ENCODE peak calls at places on chromosomes 13 and 19, in ten cellular contexts. One of them, this sample, is unnamed.
A peak's percentile ranks its signal among the peaks of the same experiment; 100 is the strongest.

GRCh38 chr13:21511841-21512240 is 52.7 kb upstream of the ZDHHC20 start:
- DNase-seq in iris pigment epithelial cell: no peak
- DNase-seq in fibroblast of mammary gland: peak; percentile 33
- DNase-seq in NCI-H1436: no peak
- DNase-seq in stimulated activated CD4-positive, alpha-beta T cell treated with anti-CD3 and anti-CD28 coated beads, Interleukin-1b, Interleukin-23, amount 100 ng/mL, for 24 hours: no peak
- DNase-seq in CD4-positive, alpha-beta memory T cell: no peak
- DNase-seq in sigmoid colon: no peak
- DNase-seq in DMS 273 treated with DMSO at 0.1 percent for 48 hours: no peak
- DNase-seq in NCI-H1092: no peak
- DNase-seq in M059J: no peak
- DNase-seq in this sample: no peak

GRCh38 chr13:54367639-54368271 is 1339.1 kb downstream of the OLFM4 start:
- DNase-seq in iris pigment epithelial cell: no peak
- DNase-seq in fibroblast of mammary gland: no peak
- DNase-seq in NCI-H1436: no peak
- DNase-seq in stimulated activated CD4-positive, alpha-beta T cell treated with anti-CD3 and anti-CD28 coated beads, Interleukin-1b, Interleukin-23, amount 100 ng/mL, for 24 hours: no peak
- DNase-seq in CD4-positive, alpha-beta memory T cell: no peak
- DNase-seq in sigmoid colon: no peak
- DNase-seq in DMS 273 treated with DMSO at 0.1 percent for 48 hours: no peak
- DNase-seq in NCI-H1092: no peak
- DNase-seq in M059J: no peak
- DNase-seq in this sample: no peak

GRCh38 chr13:105177265-105177900 is 1358.1 kb downstream of the EFNB2 start:
- DNase-seq in iris pigment epithelial cell: peak; percentile 51
- DNase-seq in fibroblast of mammary gland: no peak
- DNase-seq in NCI-H1436: no peak
- DNase-seq in stimulated activated CD4-positive, alpha-beta T cell treated with anti-CD3 and anti-CD28 coated beads, Interleukin-1b, Interleukin-23, amount 100 ng/mL, for 24 hours: no peak
- DNase-seq in CD4-positive, alpha-beta memory T cell: no peak
- DNase-seq in sigmoid colon: no peak
- DNase-seq in DMS 273 treated with DMSO at 0.1 percent for 48 hours: no peak
- DNase-seq in NCI-H1092: no peak
- DNase-seq in M059J: peak; percentile 16
- DNase-seq in this sample: peak; percentile 37

GRCh38 chr13:51221674-51222509 is at the start of gene FAM124A:
- DNase-seq in iris pigment epithelial cell: peak; percentile 23
- DNase-seq in fibroblast of mammary gland: peak; percentile 27
- DNase-seq in NCI-H1436: peak; percentile 15
- DNase-seq in stimulated activated CD4-positive, alpha-beta T cell treated with anti-CD3 and anti-CD28 coated beads, Interleukin-1b, Interleukin-23, amount 100 ng/mL, for 24 hours: peak; percentile 25
- DNase-seq in CD4-positive, alpha-beta memory T cell: peak; percentile 17
- DNase-seq in sigmoid colon: peak; percentile 75
- DNase-seq in DMS 273 treated with DMSO at 0.1 percent for 48 hours: no peak
- DNase-seq in NCI-H1092: peak; percentile 13
- DNase-seq in M059J: peak; percentile 38
- DNase-seq in this sample: peak; percentile 59

GRCh38 chr19:49896863-49897621 is at the start of gene IL4I1:
- DNase-seq in iris pigment epithelial cell: no peak
- DNase-seq in fibroblast of mammary gland: no peak
- DNase-seq in NCI-H1436: no peak
- DNase-seq in stimulated activated CD4-positive, alpha-beta T cell treated with anti-CD3 and anti-CD28 coated beads, Interleukin-1b, Interleukin-23, amount 100 ng/mL, for 24 hours: no peak
- DNase-seq in CD4-positive, alpha-beta memory T cell: peak; percentile 84
- DNase-seq in sigmoid colon: no peak
- DNase-seq in DMS 273 treated with DMSO at 0.1 percent for 48 hours: no peak
- DNase-seq in NCI-H1092: no peak
- DNase-seq in M059J: peak; percentile 74
- DNase-seq in this sample: no peak

GRCh38 chr19:1074512-1075283 is 7.7 kb downstream of the ARHGAP45 start:
- DNase-seq in iris pigment epithelial cell: no peak
- DNase-seq in fibroblast of mammary gland: no peak
- DNase-seq in NCI-H1436: peak; percentile 93
- DNase-seq in stimulated activated CD4-positive, alpha-beta T cell treated with anti-CD3 and anti-CD28 coated beads, Interleukin-1b, Interleukin-23, amount 100 ng/mL, for 24 hours: peak; percentile 65
- DNase-seq in CD4-positive, alpha-beta memory T cell: peak; percentile 93
- DNase-seq in sigmoid colon: peak; percentile 87
- DNase-seq in DMS 273 treated with DMSO at 0.1 percent for 48 hours: peak; percentile 58
- DNase-seq in NCI-H1092: peak; percentile 78
- DNase-seq in M059J: no peak
- DNase-seq in this sample: peak; percentile 86

GRCh38 chr19:55251296-55252081 is 7.3 kb downstream of the PPP6R1 start:
- DNase-seq in iris pigment epithelial cell: peak; percentile 20
- DNase-seq in fibroblast of mammary gland: peak; percentile 36
- DNase-seq in NCI-H1436: no peak
- DNase-seq in stimulated activated CD4-positive, alpha-beta T cell treated with anti-CD3 and anti-CD28 coated beads, Interleukin-1b, Interleukin-23, amount 100 ng/mL, for 24 hours: no peak
- DNase-seq in CD4-positive, alpha-beta memory T cell: peak; percentile 21
- DNase-seq in sigmoid colon: no peak
- DNase-seq in DMS 273 treated with DMSO at 0.1 percent for 48 hours: no peak
- DNase-seq in NCI-H1092: no peak
- DNase-seq in M059J: peak; percentile 78
- DNase-seq in this sample: no peak

GRCh38 chr13:110575322-110576069 is 14.0 kb upstream of the RAB20 start:
- DNase-seq in iris pigment epithelial cell: no peak
- DNase-seq in fibroblast of mammary gland: peak; percentile 83
- DNase-seq in NCI-H1436: no peak
- DNase-seq in stimulated activated CD4-positive, alpha-beta T cell treated with anti-CD3 and anti-CD28 coated beads, Interleukin-1b, Interleukin-23, amount 100 ng/mL, for 24 hours: no peak
- DNase-seq in CD4-positive, alpha-beta memory T cell: no peak
- DNase-seq in sigmoid colon: no peak
- DNase-seq in DMS 273 treated with DMSO at 0.1 percent for 48 hours: no peak
- DNase-seq in NCI-H1092: no peak
- DNase-seq in M059J: peak; percentile 32
- DNase-seq in this sample: no peak

GRCh38 chr13:100796463-100796862 is 121.9 kb upstream of the TMTC4 start:
- DNase-seq in iris pigment epithelial cell: no peak
- DNase-seq in fibroblast of mammary gland: no peak
- DNase-seq in NCI-H1436: no peak
- DNase-seq in stimulated activated CD4-positive, alpha-beta T cell treated with anti-CD3 and anti-CD28 coated beads, Interleukin-1b, Interleukin-23, amount 100 ng/mL, for 24 hours: no peak
- DNase-seq in CD4-positive, alpha-beta memory T cell: no peak
- DNase-seq in sigmoid colon: no peak
- DNase-seq in DMS 273 treated with DMSO at 0.1 percent for 48 hours: no peak
- DNase-seq in NCI-H1092: no peak
- DNase-seq in M059J: no peak
- DNase-seq in this sample: no peak

GRCh38 chr13:49435992-49436391 is 7.9 kb downstream of the CAB39L start:
- DNase-seq in iris pigment epithelial cell: peak; percentile 58
- DNase-seq in fibroblast of mammary gland: peak; percentile 56
- DNase-seq in NCI-H1436: no peak
- DNase-seq in stimulated activated CD4-positive, alpha-beta T cell treated with anti-CD3 and anti-CD28 coated beads, Interleukin-1b, Interleukin-23, amount 100 ng/mL, for 24 hours: no peak
- DNase-seq in CD4-positive, alpha-beta memory T cell: no peak
- DNase-seq in sigmoid colon: no peak
- DNase-seq in DMS 273 treated with DMSO at 0.1 percent for 48 hours: no peak
- DNase-seq in NCI-H1092: no peak
- DNase-seq in M059J: no peak
- DNase-seq in this sample: no peak

GRCh38 chr13:47175172-47175806 is 278.4 kb upstream of the HTR2A start:
- DNase-seq in iris pigment epithelial cell: peak; percentile 71
- DNase-seq in fibroblast of mammary gland: peak; percentile 96
- DNase-seq in NCI-H1436: no peak
- DNase-seq in stimulated activated CD4-positive, alpha-beta T cell treated with anti-CD3 and anti-CD28 coated beads, Interleukin-1b, Interleukin-23, amount 100 ng/mL, for 24 hours: no peak
- DNase-seq in CD4-positive, alpha-beta memory T cell: no peak
- DNase-seq in sigmoid colon: no peak
- DNase-seq in DMS 273 treated with DMSO at 0.1 percent for 48 hours: no peak
- DNase-seq in NCI-H1092: no peak
- DNase-seq in M059J: peak; percentile 80
- DNase-seq in this sample: no peak

GRCh38 chr19:3670796-3671679 is 29.2 kb downstream of the PIP5K1C start:
- DNase-seq in iris pigment epithelial cell: peak; percentile 76
- DNase-seq in fibroblast of mammary gland: peak; percentile 80
- DNase-seq in NCI-H1436: no peak
- DNase-seq in stimulated activated CD4-positive, alpha-beta T cell treated with anti-CD3 and anti-CD28 coated beads, Interleukin-1b, Interleukin-23, amount 100 ng/mL, for 24 hours: no peak
- DNase-seq in CD4-positive, alpha-beta memory T cell: no peak
- DNase-seq in sigmoid colon: peak; percentile 93
- DNase-seq in DMS 273 treated with DMSO at 0.1 percent for 48 hours: no peak
- DNase-seq in NCI-H1092: no peak
- DNase-seq in M059J: no peak
- DNase-seq in this sample: no peak

GRCh38 chr19:48332351-48332661 is 7.0 kb downstream of the EMP3 start:
- DNase-seq in iris pigment epithelial cell: no peak
- DNase-seq in fibroblast of mammary gland: no peak
- DNase-seq in NCI-H1436: no peak
- DNase-seq in stimulated activated CD4-positive, alpha-beta T cell treated with anti-CD3 and anti-CD28 coated beads, Interleukin-1b, Interleukin-23, amount 100 ng/mL, for 24 hours: no peak
- DNase-seq in CD4-positive, alpha-beta memory T cell: no peak
- DNase-seq in sigmoid colon: no peak
- DNase-seq in DMS 273 treated with DMSO at 0.1 percent for 48 hours: no peak
- DNase-seq in NCI-H1092: no peak
- DNase-seq in M059J: no peak
- DNase-seq in this sample: no peak

GRCh38 chr19:13849991-13850909 is 26.7 kb upstream of the NANOS3 start:
- DNase-seq in iris pigment epithelial cell: peak; percentile 61
- DNase-seq in fibroblast of mammary gland: peak; percentile 62
- DNase-seq in NCI-H1436: peak; percentile 67
- DNase-seq in stimulated activated CD4-positive, alpha-beta T cell treated with anti-CD3 and anti-CD28 coated beads, Interleukin-1b, Interleukin-23, amount 100 ng/mL, for 24 hours: no peak
- DNase-seq in CD4-positive, alpha-beta memory T cell: peak; percentile 59
- DNase-seq in sigmoid colon: peak; percentile 93
- DNase-seq in DMS 273 treated with DMSO at 0.1 percent for 48 hours: peak; percentile 20
- DNase-seq in NCI-H1092: peak; percentile 70
- DNase-seq in M059J: peak; percentile 74
- DNase-seq in this sample: peak; percentile 58

GRCh38 chr19:39499082-39499642 is 415 bp downstream of the DLL3 start:
- DNase-seq in iris pigment epithelial cell: peak; percentile 23
- DNase-seq in fibroblast of mammary gland: no peak
- DNase-seq in NCI-H1436: peak; percentile 29
- DNase-seq in stimulated activated CD4-positive, alpha-beta T cell treated with anti-CD3 and anti-CD28 coated beads, Interleukin-1b, Interleukin-23, amount 100 ng/mL, for 24 hours: no peak
- DNase-seq in CD4-positive, alpha-beta memory T cell: no peak
- DNase-seq in sigmoid colon: no peak
- DNase-seq in DMS 273 treated with DMSO at 0.1 percent for 48 hours: no peak
- DNase-seq in NCI-H1092: no peak
- DNase-seq in M059J: no peak
- DNase-seq in this sample: no peak

GRCh38 chr19:45446944-45447343 is 20.9 kb upstream of the FOSB start:
- DNase-seq in iris pigment epithelial cell: no peak
- DNase-seq in fibroblast of mammary gland: no peak
- DNase-seq in NCI-H1436: no peak
- DNase-seq in stimulated activated CD4-positive, alpha-beta T cell treated with anti-CD3 and anti-CD28 coated beads, Interleukin-1b, Interleukin-23, amount 100 ng/mL, for 24 hours: no peak
- DNase-seq in CD4-positive, alpha-beta memory T cell: no peak
- DNase-seq in sigmoid colon: no peak
- DNase-seq in DMS 273 treated with DMSO at 0.1 percent for 48 hours: peak; percentile 42
- DNase-seq in NCI-H1092: no peak
- DNase-seq in M059J: no peak
- DNase-seq in this sample: peak; percentile 46

GRCh38 chr13:34462843-34463242 is 479.2 kb upstream of the NBEA start:
- DNase-seq in iris pigment epithelial cell: peak; percentile 36
- DNase-seq in fibroblast of mammary gland: peak; percentile 59
- DNase-seq in NCI-H1436: no peak
- DNase-seq in stimulated activated CD4-positive, alpha-beta T cell treated with anti-CD3 and anti-CD28 coated beads, Interleukin-1b, Interleukin-23, amount 100 ng/mL, for 24 hours: no peak
- DNase-seq in CD4-positive, alpha-beta memory T cell: no peak
- DNase-seq in sigmoid colon: no peak
- DNase-seq in DMS 273 treated with DMSO at 0.1 percent for 48 hours: no peak
- DNase-seq in NCI-H1092: no peak
- DNase-seq in M059J: peak; percentile 90
- DNase-seq in this sample: no peak

GRCh38 chr19:686589-687297 is 8.5 kb downstream of the PRSS57 start:
- DNase-seq in iris pigment epithelial cell: no peak
- DNase-seq in fibroblast of mammary gland: no peak
- DNase-seq in NCI-H1436: no peak
- DNase-seq in stimulated activated CD4-positive, alpha-beta T cell treated with anti-CD3 and anti-CD28 coated beads, Interleukin-1b, Interleukin-23, amount 100 ng/mL, for 24 hours: no peak
- DNase-seq in CD4-positive, alpha-beta memory T cell: no peak
- DNase-seq in sigmoid colon: no peak
- DNase-seq in DMS 273 treated with DMSO at 0.1 percent for 48 hours: no peak
- DNase-seq in NCI-H1092: no peak
- DNase-seq in M059J: no peak
- DNase-seq in this sample: no peak

GRCh38 chr13:34941436-34941834 is 635 bp upstream of the NBEA start:
- DNase-seq in iris pigment epithelial cell: no peak
- DNase-seq in fibroblast of mammary gland: no peak
- DNase-seq in NCI-H1436: no peak
- DNase-seq in stimulated activated CD4-positive, alpha-beta T cell treated with anti-CD3 and anti-CD28 coated beads, Interleukin-1b, Interleukin-23, amount 100 ng/mL, for 24 hours: no peak
- DNase-seq in CD4-positive, alpha-beta memory T cell: no peak
- DNase-seq in sigmoid colon: no peak
- DNase-seq in DMS 273 treated with DMSO at 0.1 percent for 48 hours: no peak
- DNase-seq in NCI-H1092: no peak
- DNase-seq in M059J: no peak
- DNase-seq in this sample: no peak

GRCh38 chr19:45492627-45493470 is 4.0 kb downstream of the RTN2 start:
- DNase-seq in iris pigment epithelial cell: peak; percentile 72
- DNase-seq in fibroblast of mammary gland: peak; percentile 67
- DNase-seq in NCI-H1436: no peak
- DNase-seq in stimulated activated CD4-positive, alpha-beta T cell treated with anti-CD3 and anti-CD28 coated beads, Interleukin-1b, Interleukin-23, amount 100 ng/mL, for 24 hours: no peak
- DNase-seq in CD4-positive, alpha-beta memory T cell: no peak
- DNase-seq in sigmoid colon: peak; percentile 92
- DNase-seq in DMS 273 treated with DMSO at 0.1 percent for 48 hours: no peak
- DNase-seq in NCI-H1092: no peak
- DNase-seq in M059J: no peak
- DNase-seq in this sample: no peak

GRCh38 chr13:62678039-62678438 is 1262.4 kb upstream of the PCDH20 start:
- DNase-seq in iris pigment epithelial cell: no peak
- DNase-seq in fibroblast of mammary gland: no peak
- DNase-seq in NCI-H1436: no peak
- DNase-seq in stimulated activated CD4-positive, alpha-beta T cell treated with anti-CD3 and anti-CD28 coated beads, Interleukin-1b, Interleukin-23, amount 100 ng/mL, for 24 hours: no peak
- DNase-seq in CD4-positive, alpha-beta memory T cell: no peak
- DNase-seq in sigmoid colon: no peak
- DNase-seq in DMS 273 treated with DMSO at 0.1 percent for 48 hours: no peak
- DNase-seq in NCI-H1092: no peak
- DNase-seq in M059J: no peak
- DNase-seq in this sample: no peak